ENCODE peak calls at places on chromosomes 7 and 10, in six cellular contexts. One of them, this sample, is unnamed. For H3K4me1, the result is how much of the 10 kb centered on the place peaks cover.

GRCh38 chr7:42407311-42407710 is 170.3 kb upstream of the GLI3 start:
- DNase-seq in MM.1S: no peak
- DNase-seq in HCT116: no peak
- DNase-seq in mammary epithelial cell: no peak
- DNase-seq in H9: no peak
- DNase-seq in fibroblast of lung: no peak
- DNase-seq in this sample: no peak

GRCh38 chr10:133465950-133466474 is 12.3 kb downstream of the SCART1 start:
- DNase-seq in H9: no peak
- DNase-seq in mammary epithelial cell: no peak
- DNase-seq in HCT116: no peak
- DNase-seq in MM.1S: no peak
- DNase-seq in fibroblast of lung: no peak
- DNase-seq in this sample: no peak

GRCh38 chr10:112873541-112873940 is 76.5 kb upstream of the TCF7L2 start:
- DNase-seq in MM.1S: no peak
- DNase-seq in fibroblast of lung: no peak
- DNase-seq in mammary epithelial cell: no peak
- DNase-seq in HCT116: no peak
- DNase-seq in H9: no peak
- DNase-seq in this sample: no peak

GRCh38 chr7:155416646-155417380 is 41.1 kb upstream of the EN2 start:
- DNase-seq in mammary epithelial cell: no peak
- DNase-seq in fibroblast of lung: no peak
- DNase-seq in H9: no peak
- DNase-seq in HCT116: no peak
- DNase-seq in MM.1S: no peak
- DNase-seq in this sample: no peak

GRCh38 chr10:109902992-109903947 is 20.0 kb downstream of the XPNPEP1 start:
- DNase-seq in H9: peak
- DNase-seq in MM.1S: peak
- DNase-seq in fibroblast of lung: no peak
- DNase-seq in mammary epithelial cell: no peak
- DNase-seq in HCT116: no peak
- DNase-seq in this sample: no peak

GRCh38 chr7:121755818-121756501 is 117.0 kb upstream of the PTPRZ1 start:
- DNase-seq in HCT116: no peak
- DNase-seq in fibroblast of lung: no peak
- DNase-seq in MM.1S: no peak
- DNase-seq in mammary epithelial cell: no peak
- DNase-seq in H9: peak
- DNase-seq in this sample: no peak

GRCh38 chr10:125407000-125407502 is 246.7 kb upstream of the CTBP2 start:
- DNase-seq in mammary epithelial cell: peak
- DNase-seq in MM.1S: no peak
- DNase-seq in fibroblast of lung: peak
- DNase-seq in H9: no peak
- DNase-seq in HCT116: peak
- DNase-seq in this sample: peak

GRCh38 chr10:61744469-61744868 is 81.7 kb downstream of the CABCOCO1 start:
- DNase-seq in H9: no peak
- DNase-seq in HCT116: no peak
- DNase-seq in MM.1S: peak
- DNase-seq in fibroblast of lung: no peak
- DNase-seq in mammary epithelial cell: no peak
- DNase-seq in this sample: no peak

GRCh38 chr10:35884657-35885071 is 242.6 kb upstream of the FZD8 start:
- DNase-seq in MM.1S: no peak
- DNase-seq in mammary epithelial cell: no peak
- DNase-seq in HCT116: no peak
- DNase-seq in fibroblast of lung: no peak
- DNase-seq in H9: no peak
- DNase-seq in this sample: no peak

GRCh38 chr10:22630229-22631174 is 83.9 kb downstream of the PIP4K2A start:
- DNase-seq in H9: no peak
- DNase-seq in HCT116: no peak
- DNase-seq in mammary epithelial cell: peak
- DNase-seq in MM.1S: peak
- DNase-seq in fibroblast of lung: peak
- DNase-seq in this sample: no peak

GRCh38 chr7:39623312-39624201 is at the start of gene RALA:
- DNase-seq in fibroblast of lung: peak
- DNase-seq in MM.1S: peak
- DNase-seq in H9: peak
- DNase-seq in mammary epithelial cell: peak
- DNase-seq in HCT116: peak
- DNase-seq in this sample: peak

GRCh38 chr10:4017336-4017735 is 232.3 kb upstream of the KLF6 start:
- DNase-seq in fibroblast of lung: no peak
- DNase-seq in H9: no peak
- DNase-seq in mammary epithelial cell: no peak
- DNase-seq in MM.1S: no peak
- DNase-seq in HCT116: no peak
- DNase-seq in this sample: no peak

GRCh38 chr7:22200777-22201176 is 156.2 kb downstream of the RAPGEF5 start:
- DNase-seq in mammary epithelial cell: no peak
- DNase-seq in HCT116: no peak
- DNase-seq in MM.1S: peak
- DNase-seq in fibroblast of lung: no peak
- DNase-seq in H9: no peak
- DNase-seq in this sample: no peak

GRCh38 chr7:151648429-151648828 is 128.7 kb upstream of the RHEB start:
- DNase-seq in MM.1S: no peak
- DNase-seq in mammary epithelial cell: no peak
- DNase-seq in H9: no peak
- DNase-seq in HCT116: no peak
- DNase-seq in fibroblast of lung: no peak
- DNase-seq in this sample: no peak

GRCh38 chr10:7546365-7546967 is 120.3 kb downstream of the ITIH5 start:
- DNase-seq in fibroblast of lung: no peak
- DNase-seq in HCT116: no peak
- DNase-seq in mammary epithelial cell: no peak
- DNase-seq in MM.1S: no peak
- DNase-seq in H9: no peak
- DNase-seq in this sample: no peak

GRCh38 chr7:121182902-121183301 is 145.9 kb upstream of the WNT16 start:
- DNase-seq in MM.1S: no peak
- DNase-seq in fibroblast of lung: no peak
- DNase-seq in HCT116: no peak
- DNase-seq in H9: no peak
- DNase-seq in mammary epithelial cell: no peak
- DNase-seq in this sample: no peak

GRCh38 chr7:1694981-1695511 is 25.0 kb downstream of the ELFN1 start:
- DNase-seq in fibroblast of lung: no peak
- DNase-seq in HCT116: no peak
- DNase-seq in H9: peak
- DNase-seq in mammary epithelial cell: no peak
- DNase-seq in MM.1S: no peak
- DNase-seq in this sample: no peak

GRCh38 chr10:77892021-77892739 is 34.4 kb downstream of the DLG5 start:
- DNase-seq in mammary epithelial cell: no peak
- DNase-seq in fibroblast of lung: no peak
- DNase-seq in MM.1S: no peak
- DNase-seq in HCT116: no peak
- DNase-seq in H9: no peak
- DNase-seq in this sample: no peak

GRCh38 chr7:65731562-65732035 is 141.3 kb upstream of the VKORC1L1 start:
- DNase-seq in HCT116: no peak
- DNase-seq in MM.1S: no peak
- DNase-seq in mammary epithelial cell: no peak
- DNase-seq in fibroblast of lung: peak
- DNase-seq in H9: peak
- DNase-seq in this sample: no peak

GRCh38 chr7:150382844-150383225 is 3.7 kb downstream of the ZNF775 start:
- DNase-seq in MM.1S: peak
- DNase-seq in mammary epithelial cell: no peak
- DNase-seq in H9: no peak
- DNase-seq in fibroblast of lung: no peak
- DNase-seq in HCT116: no peak
- DNase-seq in this sample: no peak
- H3K4me1 ChIP-seq in MM.1S: half or more
- H3K4me1 ChIP-seq in mammary epithelial cell: under half
- H3K4me1 ChIP-seq in H9: under half
- H3K4me1 ChIP-seq in fibroblast of lung: under half
- H3K4me1 ChIP-seq in HCT116: under half
- H3K4me1 ChIP-seq in this sample: under half

GRCh38 chr7:116215550-116215949 is 5.2 kb downstream of the TES start:
- DNase-seq in mammary epithelial cell: no peak
- DNase-seq in H9: no peak
- DNase-seq in HCT116: no peak
- DNase-seq in fibroblast of lung: no peak
- DNase-seq in MM.1S: no peak
- DNase-seq in this sample: no peak
- H3K4me2 ChIP-seq in mammary epithelial cell: peak
- H3K4me2 ChIP-seq in H9: no peak
- H3K4me2 ChIP-seq in HCT116: peak
- H3K4me2 ChIP-seq in fibroblast of lung: no peak
- H3K4me2 ChIP-seq in MM.1S: no peak
- H3K4me2 ChIP-seq in this sample: peak

GRCh38 chr10:114501650-114502049 is 97.3 kb upstream of the AFAP1L2 start:
- DNase-seq in HCT116: no peak
- DNase-seq in mammary epithelial cell: no peak
- DNase-seq in H9: no peak
- DNase-seq in MM.1S: no peak
- DNase-seq in fibroblast of lung: no peak
- DNase-seq in this sample: no peak

GRCh38 chr10:114499630-114500190 is 95.4 kb upstream of the AFAP1L2 start:
- DNase-seq in H9: no peak
- DNase-seq in MM.1S: peak
- DNase-seq in HCT116: no peak
- DNase-seq in fibroblast of lung: no peak
- DNase-seq in mammary epithelial cell: peak
- DNase-seq in this sample: peak

GRCh38 chr10:114498413-114499111 is 94.3 kb upstream of the AFAP1L2 start:
- DNase-seq in mammary epithelial cell: no peak
- DNase-seq in H9: no peak
- DNase-seq in MM.1S: no peak
- DNase-seq in fibroblast of lung: no peak
- DNase-seq in HCT116: no peak
- DNase-seq in this sample: no peak

GRCh38 chr10:114500643-114501042 is 96.3 kb upstream of the AFAP1L2 start:
- DNase-seq in MM.1S: no peak
- DNase-seq in H9: no peak
- DNase-seq in mammary epithelial cell: no peak
- DNase-seq in fibroblast of lung: no peak
- DNase-seq in HCT116: no peak
- DNase-seq in this sample: no peak

GRCh38 chr10:114499120-114499519 is 94.8 kb upstream of the AFAP1L2 start:
- DNase-seq in MM.1S: no peak
- DNase-seq in H9: no peak
- DNase-seq in mammary epithelial cell: no peak
- DNase-seq in HCT116: no peak
- DNase-seq in fibroblast of lung: no peak
- DNase-seq in this sample: no peak
- H3K27ac ChIP-seq in MM.1S: no peak
- H3K27ac ChIP-seq in H9: no peak
- H3K27ac ChIP-seq in mammary epithelial cell: peak
- H3K27ac ChIP-seq in HCT116: no peak
- H3K27ac ChIP-seq in fibroblast of lung: no peak
- H3K27ac ChIP-seq in this sample: peak

GRCh38 chr10:103475437-103475836 is 3.6 kb downstream of the CALHM3 start:
- DNase-seq in MM.1S: no peak
- DNase-seq in fibroblast of lung: no peak
- DNase-seq in H9: no peak
- DNase-seq in mammary epithelial cell: no peak
- DNase-seq in HCT116: no peak
- DNase-seq in this sample: no peak
- H3K4me1 ChIP-seq in MM.1S: under half
- H3K4me1 ChIP-seq in fibroblast of lung: under half
- H3K4me1 ChIP-seq in H9: under half
- H3K4me1 ChIP-seq in mammary epithelial cell: under half
- H3K4me1 ChIP-seq in HCT116: under half
- H3K4me1 ChIP-seq in this sample: half or more

DNA sequence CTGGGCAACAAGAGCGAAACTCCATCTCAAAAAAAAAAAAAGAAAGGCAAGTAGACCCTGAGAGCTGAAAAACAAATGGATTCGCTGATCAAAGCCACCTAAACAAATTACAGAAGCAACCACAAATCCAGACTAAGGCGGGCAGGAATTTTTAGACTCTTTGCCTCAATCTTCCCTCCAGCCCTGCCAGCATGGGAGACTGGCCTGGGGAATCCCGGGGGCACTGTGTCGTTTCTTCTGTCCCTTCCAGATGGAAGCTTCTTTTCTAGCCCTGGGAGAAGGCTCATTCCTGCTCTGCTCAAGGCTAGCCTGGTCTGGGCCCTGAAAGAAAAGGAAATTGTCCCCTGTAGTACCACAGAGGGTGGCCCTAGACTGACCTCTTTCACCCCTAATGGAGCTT is 15.6 kb upstream of the SERPINE1 start:
- DNase-seq in fibroblast of lung: no peak
- DNase-seq in HCT116: no peak
- DNase-seq in MM.1S: no peak
- DNase-seq in H9: no peak
- DNase-seq in mammary epithelial cell: no peak
- DNase-seq in this sample: no peak
- H3K4me2 ChIP-seq in fibroblast of lung: no peak
- H3K4me2 ChIP-seq in HCT116: no peak
- H3K4me2 ChIP-seq in MM.1S: no peak
- H3K4me2 ChIP-seq in H9: no peak
- H3K4me2 ChIP-seq in mammary epithelial cell: no peak
- H3K4me2 ChIP-seq in this sample: no peak

GRCh38 chr7:51289608-51290370 is 26.8 kb downstream of the COBL start:
- DNase-seq in fibroblast of lung: no peak
- DNase-seq in HCT116: no peak
- DNase-seq in MM.1S: no peak
- DNase-seq in mammary epithelial cell: no peak
- DNase-seq in H9: no peak
- DNase-seq in this sample: no peak

GRCh38 chr7:51288896-51289607 is 27.6 kb downstream of the COBL start:
- DNase-seq in H9: no peak
- DNase-seq in MM.1S: no peak
- DNase-seq in fibroblast of lung: no peak
- DNase-seq in mammary epithelial cell: no peak
- DNase-seq in HCT116: no peak
- DNase-seq in this sample: peak

GRCh38 chr7:51286392-51286791 is 30.2 kb downstream of the COBL start:
- DNase-seq in HCT116: no peak
- DNase-seq in MM.1S: peak
- DNase-seq in H9: no peak
- DNase-seq in fibroblast of lung: peak
- DNase-seq in mammary epithelial cell: no peak
- DNase-seq in this sample: no peak

GRCh38 chr7:51292596-51292995 is 24.0 kb downstream of the COBL start:
- DNase-seq in fibroblast of lung: no peak
- DNase-seq in HCT116: no peak
- DNase-seq in mammary epithelial cell: no peak
- DNase-seq in H9: no peak
- DNase-seq in MM.1S: no peak
- DNase-seq in this sample: no peak

DNA sequence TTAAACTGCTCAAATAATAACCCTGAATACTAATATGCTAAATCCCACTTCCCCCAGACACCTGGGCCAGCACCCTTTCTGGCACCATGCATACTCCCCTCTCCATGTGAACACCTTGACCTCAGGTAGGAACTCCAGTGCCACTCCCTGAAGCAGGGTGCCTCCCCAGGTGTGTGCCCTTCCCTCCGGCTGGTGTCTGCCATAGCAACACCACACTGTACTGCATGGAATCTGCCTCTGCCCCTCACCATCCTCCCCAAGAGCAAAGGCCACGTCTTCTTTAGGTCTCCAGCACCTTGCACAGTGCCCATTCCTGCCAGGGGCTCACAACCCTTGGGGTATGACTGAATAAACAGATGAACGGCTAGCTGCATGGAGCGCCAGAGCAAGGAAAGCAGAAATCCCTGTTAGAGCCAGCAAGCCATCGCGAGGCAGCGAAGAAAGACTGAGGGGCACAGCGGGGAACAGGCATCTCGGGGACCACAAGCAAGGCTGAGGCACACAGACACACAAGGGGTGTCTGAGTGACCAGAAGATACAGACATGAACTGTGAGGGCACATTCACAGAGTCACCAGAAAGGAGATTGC is 25.8 kb downstream of the COBL start:
- DNase-seq in MM.1S: no peak
- DNase-seq in H9: no peak
- DNase-seq in fibroblast of lung: no peak
- DNase-seq in mammary epithelial cell: no peak
- DNase-seq in HCT116: no peak
- DNase-seq in this sample: no peak
- H3K27ac ChIP-seq in MM.1S: no peak
- H3K27ac ChIP-seq in H9: no peak
- H3K27ac ChIP-seq in fibroblast of lung: no peak
- H3K27ac ChIP-seq in mammary epithelial cell: no peak
- H3K27ac ChIP-seq in HCT116: no peak
- H3K27ac ChIP-seq in this sample: no peak

This sample was measured in PC-9.